ENCODE peak calls at places on chromosomes 16 and 17, in seven cellular contexts. One of them, this sample, is unnamed.

GRCh38 chr16:83335076-83335475 is 472.7 kb upstream of the HSBP1 start:
- DNase-seq in naive thymus-derived CD8-positive, alpha-beta T cell: no peak
- DNase-seq in psoas muscle: no peak
- DNase-seq in NCI-H226: no peak
- DNase-seq in T47D: no peak
- DNase-seq in mucosa of descending colon: no peak
- DNase-seq in stimulated activated naive CD8-positive, alpha-beta T cell treated with anti-CD3 and anti-CD28 coated beads, Interleukin-15, Interleukin-2, amounts not matched to agents 100 U/mL and 50 U/mL, for 24 hours: no peak
- DNase-seq in this sample: no peak

GRCh38 chr17:72984145-72984924 is 108.2 kb downstream of the SLC39A11 start:
- DNase-seq in psoas muscle: no peak
- DNase-seq in mucosa of descending colon: no peak
- DNase-seq in naive thymus-derived CD8-positive, alpha-beta T cell: no peak
- DNase-seq in stimulated activated naive CD8-positive, alpha-beta T cell treated with anti-CD3 and anti-CD28 coated beads, Interleukin-15, Interleukin-2, amounts not matched to agents 100 U/mL and 50 U/mL, for 24 hours: no peak
- DNase-seq in NCI-H226: peak; percentile 97
- DNase-seq in T47D: no peak
- DNase-seq in this sample: no peak

GRCh38 chr16:89952049-89952448 is 3.5 kb downstream of the DEF8 start:
- DNase-seq in mucosa of descending colon: peak; percentile 62
- DNase-seq in naive thymus-derived CD8-positive, alpha-beta T cell: no peak
- DNase-seq in stimulated activated naive CD8-positive, alpha-beta T cell treated with anti-CD3 and anti-CD28 coated beads, Interleukin-15, Interleukin-2, amounts not matched to agents 100 U/mL and 50 U/mL, for 24 hours: no peak
- DNase-seq in T47D: no peak
- DNase-seq in NCI-H226: no peak
- DNase-seq in psoas muscle: no peak
- DNase-seq in this sample: no peak

GRCh38 chr17:68204736-68205135 is 43.1 kb upstream of the AMZ2 start:
- DNase-seq in naive thymus-derived CD8-positive, alpha-beta T cell: no peak
- DNase-seq in NCI-H226: no peak
- DNase-seq in stimulated activated naive CD8-positive, alpha-beta T cell treated with anti-CD3 and anti-CD28 coated beads, Interleukin-15, Interleukin-2, amounts not matched to agents 100 U/mL and 50 U/mL, for 24 hours: no peak
- DNase-seq in psoas muscle: peak; percentile 35
- DNase-seq in T47D: peak; percentile 53
- DNase-seq in mucosa of descending colon: peak; percentile 52
- DNase-seq in this sample: no peak

GRCh38 chr17:65711671-65712276 is 150.3 kb upstream of the AXIN2 start:
- DNase-seq in mucosa of descending colon: no peak
- DNase-seq in NCI-H226: no peak
- DNase-seq in stimulated activated naive CD8-positive, alpha-beta T cell treated with anti-CD3 and anti-CD28 coated beads, Interleukin-15, Interleukin-2, amounts not matched to agents 100 U/mL and 50 U/mL, for 24 hours: no peak
- DNase-seq in T47D: no peak
- DNase-seq in naive thymus-derived CD8-positive, alpha-beta T cell: no peak
- DNase-seq in psoas muscle: no peak
- DNase-seq in this sample: no peak

GRCh38 chr17:65039349-65039988 is 17.1 kb downstream of the GNA13 start:
- DNase-seq in mucosa of descending colon: no peak
- DNase-seq in psoas muscle: no peak
- DNase-seq in T47D: peak; percentile 61
- DNase-seq in naive thymus-derived CD8-positive, alpha-beta T cell: peak; percentile 75
- DNase-seq in stimulated activated naive CD8-positive, alpha-beta T cell treated with anti-CD3 and anti-CD28 coated beads, Interleukin-15, Interleukin-2, amounts not matched to agents 100 U/mL and 50 U/mL, for 24 hours: no peak
- DNase-seq in NCI-H226: no peak
- DNase-seq in this sample: no peak

GRCh38 chr17:19744492-19744891 is 3.6 kb downstream of the ALDH3A1 start:
- DNase-seq in stimulated activated naive CD8-positive, alpha-beta T cell treated with anti-CD3 and anti-CD28 coated beads, Interleukin-15, Interleukin-2, amounts not matched to agents 100 U/mL and 50 U/mL, for 24 hours: peak; percentile 43
- DNase-seq in naive thymus-derived CD8-positive, alpha-beta T cell: no peak
- DNase-seq in NCI-H226: no peak
- DNase-seq in T47D: no peak
- DNase-seq in mucosa of descending colon: no peak
- DNase-seq in psoas muscle: peak; percentile 45
- DNase-seq in this sample: peak; percentile 26

GRCh38 chr16:86740817-86741799 is 162.8 kb downstream of the FOXL1 start:
- DNase-seq in mucosa of descending colon: peak; percentile 9
- DNase-seq in T47D: no peak
- DNase-seq in psoas muscle: peak; percentile 45
- DNase-seq in NCI-H226: no peak
- DNase-seq in naive thymus-derived CD8-positive, alpha-beta T cell: no peak
- DNase-seq in stimulated activated naive CD8-positive, alpha-beta T cell treated with anti-CD3 and anti-CD28 coated beads, Interleukin-15, Interleukin-2, amounts not matched to agents 100 U/mL and 50 U/mL, for 24 hours: no peak
- DNase-seq in this sample: peak; percentile 53

GRCh38 chr16:73301984-73302383 is 254.1 kb upstream of the ZFHX3 start:
- DNase-seq in NCI-H226: no peak
- DNase-seq in T47D: no peak
- DNase-seq in stimulated activated naive CD8-positive, alpha-beta T cell treated with anti-CD3 and anti-CD28 coated beads, Interleukin-15, Interleukin-2, amounts not matched to agents 100 U/mL and 50 U/mL, for 24 hours: no peak
- DNase-seq in naive thymus-derived CD8-positive, alpha-beta T cell: no peak
- DNase-seq in psoas muscle: no peak
- DNase-seq in mucosa of descending colon: no peak
- DNase-seq in this sample: no peak

GRCh38 chr17:40846515-40847155 is 20.4 kb downstream of the KRT12 start:
- DNase-seq in T47D: no peak
- DNase-seq in naive thymus-derived CD8-positive, alpha-beta T cell: no peak
- DNase-seq in mucosa of descending colon: no peak
- DNase-seq in stimulated activated naive CD8-positive, alpha-beta T cell treated with anti-CD3 and anti-CD28 coated beads, Interleukin-15, Interleukin-2, amounts not matched to agents 100 U/mL and 50 U/mL, for 24 hours: no peak
- DNase-seq in psoas muscle: no peak
- DNase-seq in NCI-H226: no peak
- DNase-seq in this sample: no peak

GRCh38 chr16:23527961-23528634 is 17.8 kb upstream of the GGA2 start:
- DNase-seq in NCI-H226: no peak
- DNase-seq in stimulated activated naive CD8-positive, alpha-beta T cell treated with anti-CD3 and anti-CD28 coated beads, Interleukin-15, Interleukin-2, amounts not matched to agents 100 U/mL and 50 U/mL, for 24 hours: no peak
- DNase-seq in T47D: no peak
- DNase-seq in mucosa of descending colon: no peak
- DNase-seq in psoas muscle: no peak
- DNase-seq in naive thymus-derived CD8-positive, alpha-beta T cell: no peak
- DNase-seq in this sample: no peak

GRCh38 chr16:72927199-72928088 is 120.5 kb downstream of the ZFHX3 start:
- DNase-seq in T47D: peak; percentile 95
- DNase-seq in naive thymus-derived CD8-positive, alpha-beta T cell: no peak
- DNase-seq in NCI-H226: peak; percentile 88
- DNase-seq in mucosa of descending colon: no peak
- DNase-seq in psoas muscle: no peak
- DNase-seq in stimulated activated naive CD8-positive, alpha-beta T cell treated with anti-CD3 and anti-CD28 coated beads, Interleukin-15, Interleukin-2, amounts not matched to agents 100 U/mL and 50 U/mL, for 24 hours: no peak
- DNase-seq in this sample: no peak

GRCh38 chr17:13490906-13491502 is 110.7 kb downstream of the HS3ST3A1 start:
- DNase-seq in mucosa of descending colon: no peak
- DNase-seq in naive thymus-derived CD8-positive, alpha-beta T cell: no peak
- DNase-seq in stimulated activated naive CD8-positive, alpha-beta T cell treated with anti-CD3 and anti-CD28 coated beads, Interleukin-15, Interleukin-2, amounts not matched to agents 100 U/mL and 50 U/mL, for 24 hours: no peak
- DNase-seq in psoas muscle: no peak
- DNase-seq in T47D: no peak
- DNase-seq in NCI-H226: no peak
- DNase-seq in this sample: no peak

GRCh38 chr17:77543779-77544178 is 403.0 kb downstream of the SEC14L1 start:
- DNase-seq in naive thymus-derived CD8-positive, alpha-beta T cell: no peak
- DNase-seq in T47D: no peak
- DNase-seq in NCI-H226: no peak
- DNase-seq in psoas muscle: no peak
- DNase-seq in stimulated activated naive CD8-positive, alpha-beta T cell treated with anti-CD3 and anti-CD28 coated beads, Interleukin-15, Interleukin-2, amounts not matched to agents 100 U/mL and 50 U/mL, for 24 hours: no peak
- DNase-seq in mucosa of descending colon: peak; percentile 66
- DNase-seq in this sample: no peak

GRCh38 chr17:83203472-83204221 is 124.2 kb downstream of the METRNL start:
- DNase-seq in T47D: no peak
- DNase-seq in psoas muscle: peak; percentile 18
- DNase-seq in NCI-H226: no peak
- DNase-seq in mucosa of descending colon: peak; percentile 6
- DNase-seq in stimulated activated naive CD8-positive, alpha-beta T cell treated with anti-CD3 and anti-CD28 coated beads, Interleukin-15, Interleukin-2, amounts not matched to agents 100 U/mL and 50 U/mL, for 24 hours: peak; percentile 5
- DNase-seq in naive thymus-derived CD8-positive, alpha-beta T cell: no peak
- DNase-seq in this sample: no peak

GRCh38 chr17:77692571-77693161 is 265.8 kb upstream of the TNRC6C start:
- DNase-seq in NCI-H226: peak; percentile 21
- DNase-seq in mucosa of descending colon: no peak
- DNase-seq in T47D: no peak
- DNase-seq in psoas muscle: no peak
- DNase-seq in naive thymus-derived CD8-positive, alpha-beta T cell: no peak
- DNase-seq in stimulated activated naive CD8-positive, alpha-beta T cell treated with anti-CD3 and anti-CD28 coated beads, Interleukin-15, Interleukin-2, amounts not matched to agents 100 U/mL and 50 U/mL, for 24 hours: peak; percentile 17
- DNase-seq in this sample: no peak

GRCh38 chr17:17198281-17198680 is 7.9 kb downstream of the PLD6 start:
- DNase-seq in mucosa of descending colon: no peak
- DNase-seq in naive thymus-derived CD8-positive, alpha-beta T cell: no peak
- DNase-seq in NCI-H226: no peak
- DNase-seq in stimulated activated naive CD8-positive, alpha-beta T cell treated with anti-CD3 and anti-CD28 coated beads, Interleukin-15, Interleukin-2, amounts not matched to agents 100 U/mL and 50 U/mL, for 24 hours: no peak
- DNase-seq in T47D: no peak
- DNase-seq in psoas muscle: no peak
- DNase-seq in this sample: no peak

GRCh38 chr16:79600636-79601091 is at the start of gene MAF:
- DNase-seq in stimulated activated naive CD8-positive, alpha-beta T cell treated with anti-CD3 and anti-CD28 coated beads, Interleukin-15, Interleukin-2, amounts not matched to agents 100 U/mL and 50 U/mL, for 24 hours: peak; percentile 74
- DNase-seq in NCI-H226: peak; percentile 89
- DNase-seq in naive thymus-derived CD8-positive, alpha-beta T cell: peak; percentile 56
- DNase-seq in psoas muscle: peak; percentile 90
- DNase-seq in mucosa of descending colon: peak; percentile 98
- DNase-seq in T47D: peak; percentile 93
- DNase-seq in this sample: peak; percentile 75

GRCh38 chr17:44079877-44080821 is 9.6 kb downstream of the G6PC3 start:
- DNase-seq in NCI-H226: no peak
- DNase-seq in T47D: no peak
- DNase-seq in mucosa of descending colon: no peak
- DNase-seq in psoas muscle: no peak
- DNase-seq in naive thymus-derived CD8-positive, alpha-beta T cell: no peak
- DNase-seq in stimulated activated naive CD8-positive, alpha-beta T cell treated with anti-CD3 and anti-CD28 coated beads, Interleukin-15, Interleukin-2, amounts not matched to agents 100 U/mL and 50 U/mL, for 24 hours: no peak
- DNase-seq in this sample: no peak

GRCh38 chr17:57125406-57125805 is 40.4 kb downstream of the AKAP1 start:
- DNase-seq in naive thymus-derived CD8-positive, alpha-beta T cell: no peak
- DNase-seq in NCI-H226: no peak
- DNase-seq in mucosa of descending colon: no peak
- DNase-seq in psoas muscle: no peak
- DNase-seq in stimulated activated naive CD8-positive, alpha-beta T cell treated with anti-CD3 and anti-CD28 coated beads, Interleukin-15, Interleukin-2, amounts not matched to agents 100 U/mL and 50 U/mL, for 24 hours: no peak
- DNase-seq in T47D: no peak
- DNase-seq in this sample: no peak

GRCh38 chr17:79664925-79665738 is 54.3 kb upstream of the RBFOX3 start:
- DNase-seq in NCI-H226: no peak
- DNase-seq in psoas muscle: peak; percentile 57
- DNase-seq in T47D: peak; percentile 81
- DNase-seq in stimulated activated naive CD8-positive, alpha-beta T cell treated with anti-CD3 and anti-CD28 coated beads, Interleukin-15, Interleukin-2, amounts not matched to agents 100 U/mL and 50 U/mL, for 24 hours: no peak
- DNase-seq in mucosa of descending colon: peak; percentile 77
- DNase-seq in naive thymus-derived CD8-positive, alpha-beta T cell: no peak
- DNase-seq in this sample: no peak

GRCh38 chr17:17994271-17994670 is 21.6 kb downstream of the DRC3 start:
- DNase-seq in psoas muscle: peak; percentile 29
- DNase-seq in stimulated activated naive CD8-positive, alpha-beta T cell treated with anti-CD3 and anti-CD28 coated beads, Interleukin-15, Interleukin-2, amounts not matched to agents 100 U/mL and 50 U/mL, for 24 hours: peak; percentile 23
- DNase-seq in T47D: no peak
- DNase-seq in mucosa of descending colon: no peak
- DNase-seq in NCI-H226: peak; percentile 19
- DNase-seq in naive thymus-derived CD8-positive, alpha-beta T cell: peak; percentile 38
- DNase-seq in this sample: peak; percentile 26

GRCh38 chr17:70157151-70157550 is 12.2 kb upstream of the KCNJ2 start:
- DNase-seq in T47D: no peak
- DNase-seq in NCI-H226: no peak
- DNase-seq in mucosa of descending colon: no peak
- DNase-seq in stimulated activated naive CD8-positive, alpha-beta T cell treated with anti-CD3 and anti-CD28 coated beads, Interleukin-15, Interleukin-2, amounts not matched to agents 100 U/mL and 50 U/mL, for 24 hours: no peak
- DNase-seq in naive thymus-derived CD8-positive, alpha-beta T cell: no peak
- DNase-seq in psoas muscle: no peak
- DNase-seq in this sample: no peak

GRCh38 chr16:49085689-49086088 is 195.9 kb downstream of the CBLN1 start:
- DNase-seq in NCI-H226: no peak
- DNase-seq in stimulated activated naive CD8-positive, alpha-beta T cell treated with anti-CD3 and anti-CD28 coated beads, Interleukin-15, Interleukin-2, amounts not matched to agents 100 U/mL and 50 U/mL, for 24 hours: no peak
- DNase-seq in psoas muscle: no peak
- DNase-seq in mucosa of descending colon: no peak
- DNase-seq in naive thymus-derived CD8-positive, alpha-beta T cell: no peak
- DNase-seq in T47D: no peak
- DNase-seq in this sample: no peak

GRCh38 chr16:29915590-29916247 is 10.3 kb downstream of the KCTD13 start:
- DNase-seq in mucosa of descending colon: no peak
- DNase-seq in T47D: no peak
- DNase-seq in psoas muscle: no peak
- DNase-seq in stimulated activated naive CD8-positive, alpha-beta T cell treated with anti-CD3 and anti-CD28 coated beads, Interleukin-15, Interleukin-2, amounts not matched to agents 100 U/mL and 50 U/mL, for 24 hours: no peak
- DNase-seq in naive thymus-derived CD8-positive, alpha-beta T cell: no peak
- DNase-seq in NCI-H226: peak; percentile 45
- DNase-seq in this sample: no peak

GRCh38 chr16:21943571-21943970 is 9.6 kb upstream of the UQCRC2 start:
- DNase-seq in naive thymus-derived CD8-positive, alpha-beta T cell: no peak
- DNase-seq in stimulated activated naive CD8-positive, alpha-beta T cell treated with anti-CD3 and anti-CD28 coated beads, Interleukin-15, Interleukin-2, amounts not matched to agents 100 U/mL and 50 U/mL, for 24 hours: no peak
- DNase-seq in psoas muscle: no peak
- DNase-seq in T47D: no peak
- DNase-seq in mucosa of descending colon: no peak
- DNase-seq in NCI-H226: no peak
- DNase-seq in this sample: no peak

GRCh38 chr17:51154176-51154575 is 817 bp downstream of the NME1 start:
- DNase-seq in T47D: no peak
- DNase-seq in stimulated activated naive CD8-positive, alpha-beta T cell treated with anti-CD3 and anti-CD28 coated beads, Interleukin-15, Interleukin-2, amounts not matched to agents 100 U/mL and 50 U/mL, for 24 hours: no peak
- DNase-seq in mucosa of descending colon: no peak
- DNase-seq in NCI-H226: no peak
- DNase-seq in naive thymus-derived CD8-positive, alpha-beta T cell: no peak
- DNase-seq in psoas muscle: no peak
- DNase-seq in this sample: no peak

GRCh38 chr17:61593404-61593803 is 2.4 kb upstream of the NACA2 start:
- DNase-seq in NCI-H226: no peak
- DNase-seq in mucosa of descending colon: no peak
- DNase-seq in T47D: no peak
- DNase-seq in naive thymus-derived CD8-positive, alpha-beta T cell: no peak
- DNase-seq in psoas muscle: no peak
- DNase-seq in stimulated activated naive CD8-positive, alpha-beta T cell treated with anti-CD3 and anti-CD28 coated beads, Interleukin-15, Interleukin-2, amounts not matched to agents 100 U/mL and 50 U/mL, for 24 hours: no peak
- DNase-seq in this sample: no peak

GRCh38 chr16:73095142-73095791 is 47.3 kb upstream of the ZFHX3 start:
- DNase-seq in naive thymus-derived CD8-positive, alpha-beta T cell: no peak
- DNase-seq in mucosa of descending colon: no peak
- DNase-seq in psoas muscle: no peak
- DNase-seq in stimulated activated naive CD8-positive, alpha-beta T cell treated with anti-CD3 and anti-CD28 coated beads, Interleukin-15, Interleukin-2, amounts not matched to agents 100 U/mL and 50 U/mL, for 24 hours: no peak
- DNase-seq in NCI-H226: no peak
- DNase-seq in T47D: no peak
- DNase-seq in this sample: no peak

GRCh38 chr17:43169561-43170139 is 1.4 kb upstream of the NBR1 start:
- DNase-seq in stimulated activated naive CD8-positive, alpha-beta T cell treated with anti-CD3 and anti-CD28 coated beads, Interleukin-15, Interleukin-2, amounts not matched to agents 100 U/mL and 50 U/mL, for 24 hours: peak; percentile 41
- DNase-seq in T47D: peak; percentile 87
- DNase-seq in naive thymus-derived CD8-positive, alpha-beta T cell: no peak
- DNase-seq in psoas muscle: peak; percentile 27
- DNase-seq in mucosa of descending colon: peak; percentile 49
- DNase-seq in NCI-H226: no peak
- DNase-seq in this sample: no peak

GRCh38 chr17:27520571-27521185 is 64.4 kb downstream of the KSR1 start:
- DNase-seq in naive thymus-derived CD8-positive, alpha-beta T cell: no peak
- DNase-seq in stimulated activated naive CD8-positive, alpha-beta T cell treated with anti-CD3 and anti-CD28 coated beads, Interleukin-15, Interleukin-2, amounts not matched to agents 100 U/mL and 50 U/mL, for 24 hours: no peak
- DNase-seq in NCI-H226: no peak
- DNase-seq in psoas muscle: no peak
- DNase-seq in T47D: no peak
- DNase-seq in mucosa of descending colon: no peak
- DNase-seq in this sample: peak; percentile 45

GRCh38 chr16:66299349-66299748 is 67.1 kb upstream of the CDH5 start:
- DNase-seq in stimulated activated naive CD8-positive, alpha-beta T cell treated with anti-CD3 and anti-CD28 coated beads, Interleukin-15, Interleukin-2, amounts not matched to agents 100 U/mL and 50 U/mL, for 24 hours: no peak
- DNase-seq in naive thymus-derived CD8-positive, alpha-beta T cell: no peak
- DNase-seq in mucosa of descending colon: no peak
- DNase-seq in T47D: no peak
- DNase-seq in NCI-H226: no peak
- DNase-seq in psoas muscle: no peak
- DNase-seq in this sample: no peak